ENCODE peak calls at places on chromosomes 6 and 20, in four cellular contexts. L is left lung, V is left ventricle myocardium inferior, B is A673. O is an unnamed sample. For H3K36me3 and H3K27me3, the result is how much of the 10 kb centered on the place peaks cover.

GRCh38 chr20:63577317-63577894 is 3.4 kb upstream of the HELZ2 start:
- DNase-seq in L (no peak), V (peak), B (no peak), O (peak)

GRCh38 chr6:56849876-56850275 is 105.0 kb upstream of the BEND6 start:
- DNase-seq in L (no peak), V (no peak), B (no peak), O (no peak)

GRCh38 chr6:162538643-162539064 is 188.9 kb downstream of the PRKN start:
- DNase-seq in L (no peak), V (peak), B (peak), O (no peak)

GRCh38 chr6:168302534-168302933 is 17.0 kb downstream of the DACT2 start:
- DNase-seq in L (no peak), V (no peak), B (peak), O (no peak)

GRCh38 chr6:137518584-137518983 is 24.4 kb upstream of the OLIG3 start:
- DNase-seq in L (no peak), V (no peak), B (no peak), O (no peak)

GRCh38 chr6:68087399-68088133 is 547.5 kb upstream of the ADGRB3 start:
- DNase-seq in L (no peak), V (no peak), B (peak), O (no peak)

GRCh38 chr20:62405108-62405980 is 1.7 kb downstream of the CABLES2 start:
- DNase-seq in L (no peak), V (peak), B (no peak), O (no peak)

GRCh38 chr6:124164363-124164762 is 360.7 kb downstream of the NKAIN2 start:
- DNase-seq in L (no peak), V (no peak), B (peak), O (no peak)

GRCh38 chr6:146546440-146546839 is 2.8 kb downstream of the RAB32 start:
- DNase-seq in L (no peak), V (no peak), B (no peak), O (no peak)

GRCh38 chr6:157263146-157263545 is 60.2 kb downstream of the TMEM242 start:
- DNase-seq in L (no peak), V (no peak), B (no peak), O (no peak)

GRCh38 chr6:87237804-87238203 is 82.4 kb downstream of the ZNF292 start:
- DNase-seq in L (no peak), V (no peak), B (peak), O (no peak)

GRCh38 chr20:1323256-1323655 is 5.7 kb downstream of the SDCBP2 start:
- DNase-seq in L (no peak), V (no peak), B (no peak), O (no peak)

GRCh38 chr20:18717062-18717461 is 96.5 kb upstream of the SCP2D1 start:
- DNase-seq in L (no peak), V (no peak), B (no peak), O (no peak)

GRCh38 chr6:57173056-57173885 is 1.1 kb downstream of the BAG2 start:
- DNase-seq in L (no peak), V (no peak), B (peak), O (peak)

GRCh38 chr6:118708055-118708454 is 56.7 kb upstream of the CEP85L start:
- DNase-seq in L (no peak), V (no peak), B (no peak), O (no peak)

GRCh38 chr20:45347936-45348809 is at the start of gene SDC4:
- DNase-seq in L (peak), V (peak), B (peak), O (peak)

GRCh38 chr6:31272856-31273626 is 1.1 kb upstream of the HLA-C start:
- DNase-seq in L (no peak), V (no peak), B (no peak), O (no peak)

GRCh38 chr20:4134861-4135379 is 119.6 kb upstream of the RNF24 start:
- DNase-seq in L (no peak), V (no peak), B (no peak), O (no peak)

GRCh38 chr6:55758156-55758942 is 117.0 kb downstream of the BMP5 start:
- DNase-seq in L (no peak), V (no peak), B (peak), O (no peak)

GRCh38 chr20:49862607-49863200 is 50.1 kb downstream of the SLC9A8 start:
- DNase-seq in L (no peak), V (no peak), B (no peak), O (no peak)

GRCh38 chr20:49859011-49859410 is 46.4 kb downstream of the SLC9A8 start:
- DNase-seq in L (no peak), V (no peak), B (no peak), O (no peak)

GRCh38 chr20:49858076-49858565 is 45.5 kb downstream of the SLC9A8 start:
- DNase-seq in L (no peak), V (no peak), B (no peak), O (no peak)

GRCh38 chr20:49856904-49857303 is 44.3 kb downstream of the SLC9A8 start:
- DNase-seq in L (no peak), V (no peak), B (no peak), O (no peak)

GRCh38 chr20:49859807-49860206 is 47.2 kb downstream of the SLC9A8 start:
- DNase-seq in L (no peak), V (no peak), B (no peak), O (no peak)
- H3K36me3 ChIP-seq in L (half or more), V (half or more), B (under half), O (under half)

DNA sequence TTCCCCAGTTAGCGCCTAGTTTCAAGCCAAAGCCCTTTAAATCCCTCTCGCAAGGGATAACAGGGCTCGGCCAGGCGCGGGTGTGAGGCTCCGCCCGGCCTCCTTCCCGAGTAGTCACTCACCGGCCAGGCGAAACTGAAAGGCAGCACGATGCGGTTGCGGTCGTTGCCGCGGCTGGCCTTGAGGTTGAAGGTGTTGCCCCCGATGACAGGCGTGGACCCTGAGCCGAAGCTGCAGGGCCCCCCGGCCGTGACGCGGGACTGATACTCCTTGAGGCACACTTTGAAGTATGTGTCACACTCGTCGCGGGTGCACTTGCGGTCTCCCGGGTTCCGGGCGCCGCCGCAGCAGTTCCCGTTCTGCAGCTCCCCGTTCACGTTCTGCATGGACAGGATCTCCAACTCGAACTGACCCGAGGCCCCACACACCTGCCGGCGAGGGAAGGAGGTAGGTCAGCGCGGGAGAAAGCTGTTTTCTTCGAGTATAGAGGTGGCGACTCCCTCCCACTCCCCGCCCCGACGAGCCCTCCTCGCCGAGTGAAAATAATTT is 1.1 kb downstream of the JAG1 start:
- DNase-seq in L (peak), V (peak), B (peak), O (peak)
- H3K27me3 ChIP-seq in L (under half), V (under half), B (under half), O (under half)

GRCh38 chr6:90574610-90575009 is 12.3 kb downstream of the MAP3K7 start:
- DNase-seq in L (no peak), V (no peak), B (peak), O (no peak)
- TF ChIP-seq CTCF in L (no peak), V (no peak), B (peak), O (no peak)

DNA sequence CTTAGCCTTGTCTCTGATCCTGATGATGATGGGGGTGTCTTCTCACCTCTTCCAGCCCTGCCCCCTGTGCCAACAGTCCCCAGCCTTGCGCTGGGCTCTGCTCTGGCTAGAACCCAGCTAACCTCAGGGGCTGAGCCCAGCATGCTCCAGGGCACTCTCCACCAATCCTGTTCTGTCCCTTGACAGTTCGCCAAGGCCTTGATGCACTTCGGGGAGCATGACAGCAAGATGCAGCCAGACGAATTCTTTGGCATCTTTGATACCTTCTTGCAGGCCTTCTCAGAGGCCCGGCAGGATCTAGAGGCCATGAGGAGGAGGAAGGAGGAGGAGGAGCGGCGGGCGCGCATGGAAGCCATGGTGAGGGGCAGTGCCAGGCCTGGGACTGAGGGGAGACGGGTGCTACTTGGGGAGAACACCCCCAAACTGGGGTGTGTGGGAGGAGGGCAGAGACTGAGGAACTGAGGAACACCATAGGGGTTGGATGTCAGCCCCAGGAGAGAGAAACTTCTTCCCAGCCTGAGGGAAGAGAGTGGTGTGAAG is 33.1 kb downstream of the MOCS1 start:
- DNase-seq in L (no peak), V (no peak), B (no peak), O (no peak)
- H3K36me3 ChIP-seq in L (half or more), V (under half), B (under half), O (under half)

DNA sequence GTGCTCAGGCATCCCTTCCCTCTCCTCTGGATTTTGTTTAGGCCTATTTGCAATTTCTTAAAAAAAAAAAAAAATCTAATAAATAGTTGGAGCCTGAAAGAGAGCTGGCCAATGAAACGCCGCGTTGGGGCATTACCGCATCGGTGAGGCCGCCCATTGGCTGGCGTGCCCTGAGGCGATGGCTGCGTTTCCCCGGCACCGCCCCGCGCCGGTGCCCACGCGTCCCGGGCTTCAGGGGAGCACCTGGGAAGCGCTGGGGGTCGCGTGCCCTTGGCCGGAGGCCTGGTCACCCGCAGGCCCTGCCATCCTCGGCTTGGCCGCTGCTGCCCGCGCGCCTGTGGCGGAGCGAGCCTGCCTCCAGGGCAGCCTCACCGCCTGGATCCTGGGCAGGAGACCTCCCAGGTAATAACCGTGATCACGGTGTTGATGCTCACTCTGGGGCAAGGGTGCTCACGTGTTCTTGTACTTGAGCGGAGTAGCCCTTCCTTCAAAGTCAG is 155.4 kb downstream of the NRN1 start:
- DNase-seq in L (peak), V (peak), B (peak), O (peak)
- H3K27me3 ChIP-seq in L (under half), V (under half), B (under half), O (under half)

O was measured in pancreas.